ENCODE peak calls at places on chromosomes 1 and 21, in six cellular contexts. One of them, this sample, is unnamed.

GRCh38 chr1:43370564-43370963 is 2.8 kb upstream of the ELOVL1 start:
- DNase-seq in DND-41: no peak
- DNase-seq in MM.1S: no peak
- DNase-seq in colonic mucosa: no peak
- DNase-seq in fibroblast of lung: no peak
- DNase-seq in endodermal cell: peak
- DNase-seq in this sample: no peak

GRCh38 chr1:236685917-236686814 is at the start of gene ACTN2:
- DNase-seq in endodermal cell: peak
- DNase-seq in fibroblast of lung: peak
- DNase-seq in DND-41: no peak
- DNase-seq in colonic mucosa: peak
- DNase-seq in MM.1S: no peak
- DNase-seq in this sample: peak

GRCh38 chr1:90671736-90672135 is 45.4 kb downstream of the BARHL2 start:
- DNase-seq in MM.1S: no peak
- DNase-seq in endodermal cell: no peak
- DNase-seq in colonic mucosa: no peak
- DNase-seq in DND-41: no peak
- DNase-seq in fibroblast of lung: no peak
- DNase-seq in this sample: no peak

GRCh38 chr1:21633992-21634475 is 35.1 kb downstream of the RAP1GAP start:
- DNase-seq in endodermal cell: no peak
- DNase-seq in DND-41: no peak
- DNase-seq in fibroblast of lung: no peak
- DNase-seq in colonic mucosa: no peak
- DNase-seq in MM.1S: no peak
- DNase-seq in this sample: no peak

GRCh38 chr21:35145626-35146236 is 96.6 kb upstream of the RUNX1 start:
- DNase-seq in MM.1S: no peak
- DNase-seq in endodermal cell: no peak
- DNase-seq in colonic mucosa: no peak
- DNase-seq in DND-41: no peak
- DNase-seq in fibroblast of lung: no peak
- DNase-seq in this sample: peak

GRCh38 chr1:3968851-3969250 is 68.8 kb upstream of the C1orf174 start:
- DNase-seq in fibroblast of lung: no peak
- DNase-seq in colonic mucosa: no peak
- DNase-seq in MM.1S: no peak
- DNase-seq in endodermal cell: peak
- DNase-seq in DND-41: peak
- DNase-seq in this sample: no peak

GRCh38 chr1:170661646-170662411 is 2.1 kb upstream of the PRRX1 start:
- DNase-seq in fibroblast of lung: peak
- DNase-seq in colonic mucosa: no peak
- DNase-seq in endodermal cell: peak
- DNase-seq in DND-41: no peak
- DNase-seq in MM.1S: no peak
- DNase-seq in this sample: no peak

GRCh38 chr1:234604726-234605492 is 5.1 kb downstream of the IRF2BP2 start:
- DNase-seq in fibroblast of lung: peak
- DNase-seq in colonic mucosa: no peak
- DNase-seq in MM.1S: no peak
- DNase-seq in endodermal cell: no peak
- DNase-seq in DND-41: no peak
- DNase-seq in this sample: no peak

GRCh38 chr1:218665216-218665615 is 320.1 kb downstream of the TGFB2 start:
- DNase-seq in fibroblast of lung: peak
- DNase-seq in DND-41: no peak
- DNase-seq in MM.1S: no peak
- DNase-seq in colonic mucosa: peak
- DNase-seq in endodermal cell: no peak
- DNase-seq in this sample: no peak

GRCh38 chr1:53376742-53377437 is 49.0 kb upstream of the LRP8 start:
- DNase-seq in MM.1S: no peak
- DNase-seq in DND-41: no peak
- DNase-seq in colonic mucosa: peak
- DNase-seq in endodermal cell: peak
- DNase-seq in fibroblast of lung: no peak
- DNase-seq in this sample: peak

GRCh38 chr1:109906160-109906838 is 4.3 kb upstream of the CSF1 start:
- DNase-seq in MM.1S: peak
- DNase-seq in DND-41: peak
- DNase-seq in fibroblast of lung: no peak
- DNase-seq in colonic mucosa: no peak
- DNase-seq in endodermal cell: no peak
- DNase-seq in this sample: no peak

GRCh38 chr1:3372317-3372716 is 82.1 kb upstream of the ARHGEF16 start:
- DNase-seq in MM.1S: no peak
- DNase-seq in colonic mucosa: no peak
- DNase-seq in fibroblast of lung: no peak
- DNase-seq in endodermal cell: no peak
- DNase-seq in DND-41: peak
- DNase-seq in this sample: no peak

GRCh38 chr21:46424621-46425020 is 34.1 kb upstream of the DIP2A start:
- DNase-seq in colonic mucosa: no peak
- DNase-seq in endodermal cell: no peak
- DNase-seq in DND-41: no peak
- DNase-seq in MM.1S: no peak
- DNase-seq in fibroblast of lung: no peak
- DNase-seq in this sample: peak

GRCh38 chr1:178151831-178152230 is 57.9 kb downstream of the RASAL2 start:
- DNase-seq in DND-41: no peak
- DNase-seq in endodermal cell: no peak
- DNase-seq in colonic mucosa: no peak
- DNase-seq in fibroblast of lung: no peak
- DNase-seq in MM.1S: no peak
- DNase-seq in this sample: no peak

GRCh38 chr1:66729130-66729922 is 22.9 kb upstream of the DYNLT5 start:
- DNase-seq in DND-41: peak
- DNase-seq in colonic mucosa: no peak
- DNase-seq in endodermal cell: no peak
- DNase-seq in fibroblast of lung: no peak
- DNase-seq in MM.1S: peak
- DNase-seq in this sample: no peak

GRCh38 chr1:113253187-113253966 is 136.9 kb upstream of the MAGI3 start:
- DNase-seq in DND-41: no peak
- DNase-seq in fibroblast of lung: no peak
- DNase-seq in MM.1S: no peak
- DNase-seq in endodermal cell: no peak
- DNase-seq in colonic mucosa: peak
- DNase-seq in this sample: no peak

GRCh38 chr1:31153423-31153822 is 86.3 kb downstream of the NKAIN1 start:
- DNase-seq in DND-41: no peak
- DNase-seq in endodermal cell: no peak
- DNase-seq in fibroblast of lung: no peak
- DNase-seq in colonic mucosa: no peak
- DNase-seq in MM.1S: no peak
- DNase-seq in this sample: peak

GRCh38 chr1:222413436-222413835 is 134.5 kb downstream of the HHIPL2 start:
- DNase-seq in fibroblast of lung: no peak
- DNase-seq in DND-41: no peak
- DNase-seq in endodermal cell: no peak
- DNase-seq in colonic mucosa: no peak
- DNase-seq in MM.1S: no peak
- DNase-seq in this sample: no peak

GRCh38 chr1:244394851-244395765 is 56.6 kb downstream of the ADSS2 start:
- DNase-seq in colonic mucosa: no peak
- DNase-seq in fibroblast of lung: no peak
- DNase-seq in DND-41: no peak
- DNase-seq in MM.1S: no peak
- DNase-seq in endodermal cell: peak
- DNase-seq in this sample: no peak

GRCh38 chr1:159867322-159868064 is 5.0 kb upstream of the VSIG8 start:
- DNase-seq in MM.1S: no peak
- DNase-seq in endodermal cell: peak
- DNase-seq in DND-41: no peak
- DNase-seq in colonic mucosa: peak
- DNase-seq in fibroblast of lung: peak
- DNase-seq in this sample: peak

GRCh38 chr1:65109515-65109914 is 38.5 kb upstream of the AK4 start:
- DNase-seq in DND-41: no peak
- DNase-seq in MM.1S: no peak
- DNase-seq in endodermal cell: no peak
- DNase-seq in fibroblast of lung: no peak
- DNase-seq in colonic mucosa: no peak
- DNase-seq in this sample: no peak

GRCh38 chr1:12146343-12147112 is 20.3 kb upstream of the TNFRSF1B start:
- DNase-seq in MM.1S: no peak
- DNase-seq in colonic mucosa: no peak
- DNase-seq in DND-41: no peak
- DNase-seq in endodermal cell: no peak
- DNase-seq in fibroblast of lung: no peak
- DNase-seq in this sample: no peak

GRCh38 chr1:57067863-57068262 is 102.0 kb upstream of the C8B start:
- DNase-seq in fibroblast of lung: no peak
- DNase-seq in endodermal cell: no peak
- DNase-seq in colonic mucosa: no peak
- DNase-seq in MM.1S: no peak
- DNase-seq in DND-41: no peak
- DNase-seq in this sample: no peak

GRCh38 chr1:214473392-214473791 is 78.0 kb downstream of the PTPN14 start:
- DNase-seq in MM.1S: no peak
- DNase-seq in colonic mucosa: no peak
- DNase-seq in DND-41: no peak
- DNase-seq in fibroblast of lung: peak
- DNase-seq in endodermal cell: no peak
- DNase-seq in this sample: no peak

GRCh38 chr1:61448934-61449368 is 276.0 kb downstream of the TM2D1 start:
- DNase-seq in DND-41: no peak
- DNase-seq in MM.1S: no peak
- DNase-seq in colonic mucosa: peak
- DNase-seq in fibroblast of lung: peak
- DNase-seq in endodermal cell: no peak
- DNase-seq in this sample: peak

GRCh38 chr1:98903261-98903660 is 101.4 kb downstream of the PLPPR5 start:
- DNase-seq in DND-41: no peak
- DNase-seq in colonic mucosa: no peak
- DNase-seq in fibroblast of lung: peak
- DNase-seq in endodermal cell: no peak
- DNase-seq in MM.1S: no peak
- DNase-seq in this sample: no peak

GRCh38 chr1:193799948-193800690 is 613.7 kb upstream of the B3GALT2 start:
- DNase-seq in endodermal cell: no peak
- DNase-seq in MM.1S: no peak
- DNase-seq in fibroblast of lung: no peak
- DNase-seq in DND-41: no peak
- DNase-seq in colonic mucosa: no peak
- DNase-seq in this sample: no peak

GRCh38 chr1:109396971-109397370 is 747 bp downstream of the SORT1 start:
- DNase-seq in DND-41: no peak
- DNase-seq in endodermal cell: peak
- DNase-seq in colonic mucosa: peak
- DNase-seq in fibroblast of lung: no peak
- DNase-seq in MM.1S: no peak
- DNase-seq in this sample: no peak

GRCh38 chr1:155295942-155296267 is 5.3 kb downstream of the PKLR start:
- DNase-seq in endodermal cell: no peak
- DNase-seq in MM.1S: no peak
- DNase-seq in colonic mucosa: no peak
- DNase-seq in fibroblast of lung: no peak
- DNase-seq in DND-41: no peak
- DNase-seq in this sample: no peak
- H3K4me3 ChIP-seq in endodermal cell: no peak
- H3K4me3 ChIP-seq in MM.1S: no peak
- H3K4me3 ChIP-seq in colonic mucosa: no peak
- H3K4me3 ChIP-seq in fibroblast of lung: no peak
- H3K4me3 ChIP-seq in DND-41: no peak
- H3K4me3 ChIP-seq in this sample: no peak

DNA sequence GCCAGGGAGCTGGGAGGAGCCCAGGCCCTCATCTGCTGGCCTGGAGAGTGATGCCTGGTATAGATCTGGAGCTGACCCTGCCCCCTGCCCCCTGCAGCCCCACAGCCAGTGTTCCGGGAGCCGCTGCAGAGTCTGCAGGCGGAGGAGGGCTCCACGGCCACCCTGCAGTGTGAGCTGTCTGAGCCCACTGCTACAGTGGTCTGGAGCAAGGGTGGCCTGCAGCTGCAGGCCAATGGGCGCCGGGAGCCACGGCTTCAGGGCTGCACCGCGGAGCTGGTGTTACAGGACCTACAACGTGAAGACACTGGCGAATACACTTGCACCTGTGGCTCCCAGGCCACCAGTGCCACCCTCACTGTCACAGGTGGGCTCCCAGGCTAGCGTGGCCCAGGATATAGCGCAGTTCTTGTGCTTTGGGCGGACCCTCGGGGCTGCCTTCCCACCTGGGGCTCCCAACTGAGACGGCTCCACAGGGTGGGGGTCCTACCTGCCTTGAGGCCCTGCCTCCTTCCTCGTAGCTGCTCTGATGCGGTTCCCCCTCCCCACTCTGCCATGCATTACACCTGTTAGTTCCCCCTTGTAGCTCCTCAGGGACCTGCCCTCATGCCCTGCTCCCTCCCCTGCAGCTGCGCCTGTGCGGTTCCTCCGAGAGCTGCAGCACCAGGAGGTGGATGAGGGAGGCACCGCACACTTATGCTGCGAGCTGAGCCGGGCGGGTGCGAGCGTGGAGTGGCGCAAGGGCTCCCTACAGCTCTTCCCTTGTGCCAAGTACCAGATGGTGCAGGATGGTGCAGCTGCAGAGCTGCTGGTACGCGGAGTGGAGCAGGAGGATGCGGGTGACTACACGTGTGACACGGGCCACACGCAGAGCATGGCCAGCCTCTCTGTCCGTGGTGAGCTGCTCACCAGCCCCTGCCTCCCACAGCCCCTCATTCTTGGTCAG is 98.7 kb downstream of the OBSCN start:
- DNase-seq in endodermal cell: peak
- DNase-seq in colonic mucosa: no peak
- DNase-seq in MM.1S: no peak
- DNase-seq in fibroblast of lung: no peak
- DNase-seq in DND-41: no peak
- DNase-seq in this sample: no peak
- H3K27ac ChIP-seq in endodermal cell: no peak
- H3K27ac ChIP-seq in colonic mucosa: no peak
- H3K27ac ChIP-seq in MM.1S: no peak
- H3K27ac ChIP-seq in fibroblast of lung: no peak
- H3K27ac ChIP-seq in DND-41: no peak
- H3K27ac ChIP-seq in this sample: no peak

DNA sequence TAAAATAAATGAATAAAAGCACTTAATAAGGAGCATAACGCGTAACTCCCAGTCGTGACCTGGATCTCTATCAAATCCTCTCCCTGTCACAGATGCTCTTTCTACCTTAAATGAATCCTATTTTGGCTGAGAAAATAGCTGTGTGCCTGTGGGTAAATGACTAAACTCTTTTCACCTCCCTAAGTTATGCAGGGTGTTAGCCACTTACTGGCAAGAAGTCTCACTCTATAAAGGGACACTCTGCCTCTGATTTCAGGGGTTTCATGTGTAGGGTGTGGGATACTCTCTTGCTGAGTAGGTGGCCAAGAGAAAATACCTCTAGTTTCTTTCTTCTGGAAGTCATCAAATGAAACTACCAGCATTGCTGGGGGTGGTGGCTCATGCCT is 24.3 kb upstream of the PPP1R15B start:
- DNase-seq in MM.1S: no peak
- DNase-seq in colonic mucosa: no peak
- DNase-seq in DND-41: no peak
- DNase-seq in fibroblast of lung: no peak
- DNase-seq in endodermal cell: no peak
- DNase-seq in this sample: no peak
- H3K9ac ChIP-seq in MM.1S: no peak
- H3K9ac ChIP-seq in colonic mucosa: no peak
- H3K9ac ChIP-seq in DND-41: no peak
- H3K9ac ChIP-seq in fibroblast of lung: no peak
- H3K9ac ChIP-seq in endodermal cell: no peak
- H3K9ac ChIP-seq in this sample: no peak

GRCh38 chr1:54888080-54888733 is 1.2 kb upstream of the DHCR24 start:
- DNase-seq in fibroblast of lung: no peak
- DNase-seq in endodermal cell: peak
- DNase-seq in colonic mucosa: no peak
- DNase-seq in MM.1S: no peak
- DNase-seq in DND-41: no peak
- DNase-seq in this sample: no peak
- H3K4me3 ChIP-seq in fibroblast of lung: peak
- H3K4me3 ChIP-seq in endodermal cell: peak
- H3K4me3 ChIP-seq in colonic mucosa: no peak
- H3K4me3 ChIP-seq in MM.1S: peak
- H3K4me3 ChIP-seq in DND-41: no peak
- H3K4me3 ChIP-seq in this sample: peak

This sample was measured in kidney.